ENCODE peak calls at places on chromosomes 13 and 19, in ten cellular contexts. I is nucleus accumbens, G is AG09309, C is iPS-NIHi11, S is omental fat pad, T is dermis microvascular lymphatic vessel endothelial cell, E is SJSA1, K is psoas muscle, X is LoVo, D is ascending aorta. R is an unnamed sample.

GRCh38 chr19:8004723-8005513 is 523 bp downstream of the ELAVL1 start:
- DNase-seq in I (no peak), G (no peak), C (peak), S (no peak), T (no peak), E (peak), K (no peak), X (no peak), D (no peak), R (no peak)

GRCh38 chr19:47255947-47256687 is at the start of gene CCDC9:
- DNase-seq in I (peak), G (peak), C (peak), S (peak), T (peak), E (peak), K (peak), X (peak), D (peak), R (no peak)

GRCh38 chr13:103349664-103350063 is 283.4 kb upstream of the SLC10A2 start:
- DNase-seq in I (no peak), G (no peak), C (no peak), S (no peak), T (no peak), E (no peak), K (no peak), X (no peak), D (no peak), R (no peak)

GRCh38 chr13:97058896-97059295 is 64.6 kb upstream of the OXGR1 start:
- DNase-seq in I (no peak), G (no peak), C (no peak), S (no peak), T (no peak), E (no peak), K (no peak), X (no peak), D (no peak), R (no peak)

GRCh38 chr19:47324502-47324901 is 7.5 kb upstream of the C5AR2 start:
- DNase-seq in I (no peak), G (no peak), C (peak), S (no peak), T (no peak), E (no peak), K (no peak), X (no peak), D (no peak), R (no peak)

GRCh38 chr13:40340368-40341085 is 325.9 kb downstream of the FOXO1 start:
- DNase-seq in I (no peak), G (no peak), C (no peak), S (no peak), T (no peak), E (no peak), K (no peak), X (no peak), D (no peak), R (no peak)

GRCh38 chr13:75385708-75386083 is 96.3 kb downstream of the TBC1D4 start:
- DNase-seq in I (no peak), G (no peak), C (no peak), S (no peak), T (no peak), E (no peak), K (no peak), X (no peak), D (no peak), R (no peak)

GRCh38 chr19:14369399-14370168 is 11.7 kb upstream of the ADGRE5 start:
- DNase-seq in I (no peak), G (no peak), C (no peak), S (no peak), T (no peak), E (no peak), K (no peak), X (no peak), D (peak), R (no peak)

GRCh38 chr19:1199531-1199930 is 6.0 kb upstream of the STK11 start:
- DNase-seq in I (no peak), G (no peak), C (no peak), S (no peak), T (no peak), E (no peak), K (no peak), X (no peak), D (no peak), R (no peak)

GRCh38 chr13:99854376-99854775 is 117.2 kb downstream of the ZIC5 start:
- DNase-seq in I (no peak), G (no peak), C (no peak), S (no peak), T (no peak), E (no peak), K (no peak), X (no peak), D (no peak), R (no peak)

GRCh38 chr13:111893071-111893606 is 173.8 kb upstream of the SOX1 start:
- DNase-seq in I (peak), G (no peak), C (peak), S (no peak), T (peak), E (no peak), K (no peak), X (no peak), D (no peak), R (no peak)

GRCh38 chr13:74930402-74931165 is 551.4 kb downstream of the TBC1D4 start:
- DNase-seq in I (no peak), G (peak), C (no peak), S (no peak), T (no peak), E (no peak), K (no peak), X (no peak), D (no peak), R (no peak)

GRCh38 chr19:35204799-35205732 is 23.5 kb downstream of the FAM187B start:
- DNase-seq in I (peak), G (no peak), C (no peak), S (no peak), T (no peak), E (no peak), K (no peak), X (no peak), D (no peak), R (no peak)

GRCh38 chr19:39676004-39676403 is 20.3 kb downstream of the LGALS16 start:
- DNase-seq in I (no peak), G (no peak), C (no peak), S (no peak), T (no peak), E (no peak), K (no peak), X (no peak), D (no peak), R (no peak)

GRCh38 chr13:45584816-45585215 is 30.7 kb downstream of the ERICH6B start:
- DNase-seq in I (no peak), G (no peak), C (peak), S (no peak), T (no peak), E (no peak), K (no peak), X (no peak), D (no peak), R (no peak)

GRCh38 chr19:6690160-6690885 is 20.4 kb upstream of the TNFSF14 start:
- DNase-seq in I (no peak), G (no peak), C (no peak), S (no peak), T (no peak), E (no peak), K (no peak), X (no peak), D (no peak), R (no peak)

GRCh38 chr13:20609145-20609544 is 42.2 kb downstream of the IFT88 start:
- DNase-seq in I (no peak), G (peak), C (no peak), S (no peak), T (no peak), E (peak), K (no peak), X (no peak), D (no peak), R (peak)

GRCh38 chr13:24220086-24220703 is 59.7 kb downstream of the SPATA13 start:
- DNase-seq in I (peak), G (peak), C (peak), S (no peak), T (peak), E (peak), K (no peak), X (peak), D (no peak), R (no peak)

GRCh38 chr13:109955598-109955997 is 169.2 kb upstream of the IRS2 start:
- DNase-seq in I (no peak), G (no peak), C (no peak), S (no peak), T (no peak), E (no peak), K (no peak), X (no peak), D (no peak), R (no peak)

GRCh38 chr19:51119089-51119488 is 5.6 kb upstream of the SIGLEC9 start:
- DNase-seq in I (no peak), G (no peak), C (no peak), S (no peak), T (no peak), E (no peak), K (no peak), X (no peak), D (no peak), R (no peak)

GRCh38 chr13:94999871-95000270 is 287.5 kb upstream of the SOX21 start:
- DNase-seq in I (no peak), G (no peak), C (no peak), S (no peak), T (no peak), E (no peak), K (no peak), X (no peak), D (no peak), R (no peak)

GRCh38 chr13:101449971-101450748 is 2.3 kb upstream of the ITGBL1 start:
- DNase-seq in I (no peak), G (peak), C (no peak), S (no peak), T (peak), E (peak), K (no peak), X (peak), D (no peak), R (no peak)

GRCh38 chr19:48681127-48681470 is 8.3 kb upstream of the NTN5 start:
- DNase-seq in I (peak), G (peak), C (no peak), S (no peak), T (no peak), E (no peak), K (no peak), X (no peak), D (no peak), R (no peak)

GRCh38 chr19:51247972-51248371 is 2.9 kb upstream of the SIGLECL1 start:
- DNase-seq in I (no peak), G (no peak), C (no peak), S (no peak), T (no peak), E (no peak), K (no peak), X (no peak), D (no peak), R (no peak)

GRCh38 chr13:89628567-89628966 is 1718.9 kb upstream of the MIR17HG start:
- DNase-seq in I (no peak), G (no peak), C (no peak), S (no peak), T (no peak), E (no peak), K (no peak), X (no peak), D (no peak), R (no peak)

GRCh38 chr19:38318595-38319142 is 976 bp upstream of the KCNK6 start:
- DNase-seq in I (no peak), G (no peak), C (no peak), S (no peak), T (no peak), E (no peak), K (no peak), X (no peak), D (no peak), R (no peak)

R was measured in T1000.